ENCODE peak calls at places on chromosomes 12 and 14, in nine cellular contexts. J is activated naive CD8-positive, alpha-beta T cell treated with anti-CD3 and anti-CD28 coated beads, Interleukin-2, amount 50 U/mL, for 24 hours; A is GM23248; T is HCEC 1CT; F is activated CD8-positive, alpha-beta T cell treated with anti-CD3 and anti-CD28 coated beads for 36 hours; K is NCI-H774; W is fibroblast of gingiva; U is neural progenitor cell; H is choroid plexus epithelial cell. E is an unnamed sample.

GRCh38 chr12:102755271-102755670 is 161.8 kb downstream of the PAH start:
- DNase-seq in J (no peak), A (no peak), T (no peak), F (no peak), K (no peak), W (no peak), U (no peak), H (no peak), E (no peak)

GRCh38 chr12:47885012-47885501 is 19.7 kb downstream of the VDR start:
- DNase-seq in J (peak), A (no peak), T (no peak), F (peak), K (no peak), W (no peak), U (no peak), H (no peak), E (no peak)

GRCh38 chr12:67650127-67650495 is 1.6 kb downstream of the DYRK2 start:
- DNase-seq in J (no peak), A (no peak), T (no peak), F (no peak), K (no peak), W (peak), U (peak), H (no peak), E (no peak)

GRCh38 chr14:81638656-81639055 is 105.0 kb upstream of the SEL1L start:
- DNase-seq in J (no peak), A (no peak), T (no peak), F (no peak), K (no peak), W (no peak), U (no peak), H (no peak), E (no peak)

GRCh38 chr12:47813491-47814196 is 6.1 kb downstream of the HDAC7 start:
- DNase-seq in J (peak), A (no peak), T (no peak), F (peak), K (no peak), W (no peak), U (peak), H (no peak), E (no peak)

GRCh38 chr12:19826988-19827550 is 387.8 kb downstream of the AEBP2 start:
- DNase-seq in J (no peak), A (peak), T (no peak), F (no peak), K (no peak), W (peak), U (no peak), H (peak), E (no peak)

GRCh38 chr12:26425587-26426260 is 230.4 kb downstream of the SSPN start:
- DNase-seq in J (no peak), A (peak), T (no peak), F (no peak), K (no peak), W (no peak), U (no peak), H (peak), E (peak)

GRCh38 chr14:105538481-105539049 is 12.2 kb downstream of the TMEM121 start:
- DNase-seq in J (no peak), A (no peak), T (no peak), F (no peak), K (no peak), W (no peak), U (no peak), H (no peak), E (no peak)

GRCh38 chr12:49052451-49053208 is 8.0 kb downstream of the KMT2D start:
- DNase-seq in J (no peak), A (no peak), T (no peak), F (no peak), K (no peak), W (no peak), U (no peak), H (no peak), E (no peak)

GRCh38 chr12:53427905-53428594 is 4.4 kb downstream of the AMHR2 start:
- DNase-seq in J (peak), A (peak), T (peak), F (peak), K (no peak), W (peak), U (no peak), H (peak), E (peak)